ENCODE peak calls at places on chromosomes 12 and 14, in five cellular contexts. One of them, this sample, is unnamed.

GRCh38 chr12:111173391-111174282 is 195.3 kb downstream of the PHETA1 start:
- DNase-seq in PC-3: peak
- DNase-seq in spleen: no peak
- DNase-seq in COR-L47: no peak
- DNase-seq in stimulated activated CD4-positive, alpha-beta T cell treated with anti-CD3 and anti-CD28 coated beads, Interleukin-4, amount 100 ng/mL, for 1 hour: no peak
- DNase-seq in this sample: no peak

GRCh38 chr14:60311417-60311816 is 62.4 kb downstream of the PPM1A start:
- DNase-seq in PC-3: peak
- DNase-seq in spleen: no peak
- DNase-seq in COR-L47: no peak
- DNase-seq in stimulated activated CD4-positive, alpha-beta T cell treated with anti-CD3 and anti-CD28 coated beads, Interleukin-4, amount 100 ng/mL, for 1 hour: no peak
- DNase-seq in this sample: no peak

GRCh38 chr12:44507471-44507870 is 368.6 kb downstream of the NELL2 start:
- DNase-seq in stimulated activated CD4-positive, alpha-beta T cell treated with anti-CD3 and anti-CD28 coated beads, Interleukin-4, amount 100 ng/mL, for 1 hour: no peak
- DNase-seq in PC-3: no peak
- DNase-seq in COR-L47: no peak
- DNase-seq in spleen: no peak
- DNase-seq in this sample: no peak

GRCh38 chr14:103708750-103709187 is 6.5 kb downstream of the XRCC3 start:
- DNase-seq in PC-3: no peak
- DNase-seq in COR-L47: no peak
- DNase-seq in stimulated activated CD4-positive, alpha-beta T cell treated with anti-CD3 and anti-CD28 coated beads, Interleukin-4, amount 100 ng/mL, for 1 hour: no peak
- DNase-seq in spleen: no peak
- DNase-seq in this sample: no peak

GRCh38 chr12:108123382-108123781 is 5.7 kb upstream of the WSCD2 start:
- DNase-seq in stimulated activated CD4-positive, alpha-beta T cell treated with anti-CD3 and anti-CD28 coated beads, Interleukin-4, amount 100 ng/mL, for 1 hour: no peak
- DNase-seq in spleen: no peak
- DNase-seq in COR-L47: no peak
- DNase-seq in PC-3: no peak
- DNase-seq in this sample: no peak

GRCh38 chr12:31524791-31525495 is 66.0 kb downstream of the DENND5B start:
- DNase-seq in PC-3: peak
- DNase-seq in stimulated activated CD4-positive, alpha-beta T cell treated with anti-CD3 and anti-CD28 coated beads, Interleukin-4, amount 100 ng/mL, for 1 hour: no peak
- DNase-seq in COR-L47: no peak
- DNase-seq in spleen: no peak
- DNase-seq in this sample: no peak

GRCh38 chr12:118183711-118184110 is 47.8 kb downstream of the PEBP1 start:
- DNase-seq in stimulated activated CD4-positive, alpha-beta T cell treated with anti-CD3 and anti-CD28 coated beads, Interleukin-4, amount 100 ng/mL, for 1 hour: no peak
- DNase-seq in PC-3: peak
- DNase-seq in spleen: no peak
- DNase-seq in COR-L47: no peak
- DNase-seq in this sample: peak

GRCh38 chr14:69064596-69064995 is 85.5 kb upstream of the ACTN1 start:
- DNase-seq in stimulated activated CD4-positive, alpha-beta T cell treated with anti-CD3 and anti-CD28 coated beads, Interleukin-4, amount 100 ng/mL, for 1 hour: no peak
- DNase-seq in COR-L47: no peak
- DNase-seq in spleen: no peak
- DNase-seq in PC-3: no peak
- DNase-seq in this sample: no peak

GRCh38 chr14:31858868-31859267 is 218.2 kb upstream of the ARHGAP5 start:
- DNase-seq in stimulated activated CD4-positive, alpha-beta T cell treated with anti-CD3 and anti-CD28 coated beads, Interleukin-4, amount 100 ng/mL, for 1 hour: no peak
- DNase-seq in COR-L47: no peak
- DNase-seq in PC-3: peak
- DNase-seq in spleen: no peak
- DNase-seq in this sample: no peak

GRCh38 chr14:100022772-100023451 is 42.3 kb upstream of the EVL start:
- DNase-seq in stimulated activated CD4-positive, alpha-beta T cell treated with anti-CD3 and anti-CD28 coated beads, Interleukin-4, amount 100 ng/mL, for 1 hour: no peak
- DNase-seq in PC-3: no peak
- DNase-seq in spleen: no peak
- DNase-seq in COR-L47: no peak
- DNase-seq in this sample: no peak

GRCh38 chr14:35402323-35403084 is 2.0 kb downstream of the NFKBIA start:
- DNase-seq in spleen: peak
- DNase-seq in PC-3: no peak
- DNase-seq in stimulated activated CD4-positive, alpha-beta T cell treated with anti-CD3 and anti-CD28 coated beads, Interleukin-4, amount 100 ng/mL, for 1 hour: peak
- DNase-seq in COR-L47: no peak
- DNase-seq in this sample: no peak

GRCh38 chr14:105411017-105411941 is 8.3 kb upstream of the MTA1 start:
- DNase-seq in spleen: peak
- DNase-seq in stimulated activated CD4-positive, alpha-beta T cell treated with anti-CD3 and anti-CD28 coated beads, Interleukin-4, amount 100 ng/mL, for 1 hour: no peak
- DNase-seq in COR-L47: peak
- DNase-seq in PC-3: peak
- DNase-seq in this sample: peak

GRCh38 chr12:82203076-82203475 is 155.1 kb downstream of the CCDC59 start:
- DNase-seq in stimulated activated CD4-positive, alpha-beta T cell treated with anti-CD3 and anti-CD28 coated beads, Interleukin-4, amount 100 ng/mL, for 1 hour: no peak
- DNase-seq in spleen: no peak
- DNase-seq in COR-L47: no peak
- DNase-seq in PC-3: no peak
- DNase-seq in this sample: no peak

GRCh38 chr12:42017036-42017435 is 127.6 kb downstream of the GXYLT1 start:
- DNase-seq in spleen: no peak
- DNase-seq in stimulated activated CD4-positive, alpha-beta T cell treated with anti-CD3 and anti-CD28 coated beads, Interleukin-4, amount 100 ng/mL, for 1 hour: no peak
- DNase-seq in PC-3: no peak
- DNase-seq in COR-L47: no peak
- DNase-seq in this sample: no peak

GRCh38 chr12:118033331-118033730 is 16.8 kb downstream of the RFC5 start:
- DNase-seq in stimulated activated CD4-positive, alpha-beta T cell treated with anti-CD3 and anti-CD28 coated beads, Interleukin-4, amount 100 ng/mL, for 1 hour: no peak
- DNase-seq in COR-L47: no peak
- DNase-seq in PC-3: peak
- DNase-seq in spleen: no peak
- DNase-seq in this sample: no peak

GRCh38 chr12:105427883-105428282 is 97.4 kb downstream of the C12orf75 start:
- DNase-seq in spleen: no peak
- DNase-seq in PC-3: peak
- DNase-seq in COR-L47: no peak
- DNase-seq in stimulated activated CD4-positive, alpha-beta T cell treated with anti-CD3 and anti-CD28 coated beads, Interleukin-4, amount 100 ng/mL, for 1 hour: no peak
- DNase-seq in this sample: no peak

GRCh38 chr12:63045020-63045860 is 105.8 kb downstream of the AVPR1A start:
- DNase-seq in stimulated activated CD4-positive, alpha-beta T cell treated with anti-CD3 and anti-CD28 coated beads, Interleukin-4, amount 100 ng/mL, for 1 hour: no peak
- DNase-seq in spleen: no peak
- DNase-seq in PC-3: peak
- DNase-seq in COR-L47: no peak
- DNase-seq in this sample: no peak